ENCODE peak calls at places on chromosomes 7 and 10, in six cellular contexts. J, D, C, I, U and W are unnamed samples.
A peak's percentile ranks its signal among the peaks of the same experiment; 100 is the strongest.

GRCh38 chr10:6958254-6958653 is 378.2 kb upstream of the PRKCQ start:
- DNase-seq in C (no peak), J (no peak), U (no peak), D (no peak), I (no peak), W (no peak)

GRCh38 chr10:130635528-130635927 is 499.3 kb downstream of the GLRX3 start:
- DNase-seq in C (no peak), U (no peak), D (no peak), J (no peak), I (no peak), W (no peak)

GRCh38 chr10:58318346-58318745 is 16.5 kb upstream of the UBE2D1 start:
- DNase-seq in U (no peak), C (no peak), I (no peak), J (no peak), D (no peak), W (no peak)

GRCh38 chr10:60955957-60956425 is 12.0 kb upstream of the RHOBTB1 start:
- DNase-seq in D (no peak), U (no peak), J (peak; percentile 78), C (no peak), I (no peak), W (no peak)

GRCh38 chr10:93150289-93150688 is 76.6 kb downstream of the CYP26A1 start:
- DNase-seq in C (no peak), D (no peak), U (no peak), J (no peak), I (no peak), W (no peak)

GRCh38 chr10:44387853-44388251 is 3.0 kb upstream of the CXCL12 start:
- DNase-seq in D (no peak), U (no peak), I (no peak), J (no peak), C (no peak), W (peak; percentile 60)

GRCh38 chr7:154929006-154929726 is 73.8 kb downstream of the PAXIP1 start:
- DNase-seq in C (no peak), J (no peak), D (peak; percentile 39), I (no peak), U (no peak), W (no peak)

GRCh38 chr10:30178565-30178964 is 119.2 kb upstream of the JCAD start:
- DNase-seq in D (no peak), I (no peak), U (no peak), J (no peak), C (no peak), W (no peak)

GRCh38 chr7:95198891-95199290 is 125.4 kb downstream of the PON1 start:
- DNase-seq in J (no peak), I (no peak), C (no peak), U (no peak), D (no peak), W (no peak)

GRCh38 chr7:115754226-115754625 is 276.3 kb downstream of the TFEC start:
- DNase-seq in D (no peak), J (no peak), U (no peak), I (no peak), C (no peak), W (no peak)

DNA sequence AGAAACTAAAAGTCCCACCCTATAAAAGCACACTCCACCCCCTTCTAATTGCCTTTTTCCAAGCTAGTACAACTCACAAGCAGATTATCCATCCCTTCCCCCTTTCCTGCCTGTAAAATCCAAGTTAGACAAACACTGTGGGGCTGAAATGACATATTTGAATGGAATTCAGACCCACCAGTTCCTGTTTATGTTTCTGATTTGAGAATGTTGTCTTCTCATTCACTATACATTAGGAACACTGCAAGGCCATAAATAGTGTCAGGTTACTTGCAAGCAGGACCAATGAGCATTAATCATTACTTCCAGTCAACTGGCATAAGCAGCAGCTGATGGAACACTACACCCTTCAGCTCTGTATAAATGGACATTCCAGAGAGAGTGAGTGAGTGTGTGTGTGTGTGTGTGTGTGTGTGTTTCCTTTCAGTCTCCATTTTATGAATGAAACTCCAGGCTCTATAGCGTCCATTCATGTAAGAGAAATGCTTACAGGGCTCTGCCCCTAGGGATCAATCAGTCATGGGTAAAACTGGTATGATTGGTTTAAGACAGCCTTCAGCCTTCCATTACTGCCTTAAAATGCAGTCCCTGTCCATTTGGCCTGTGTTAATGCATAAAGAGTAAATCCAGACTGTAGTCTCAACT is 69.3 kb downstream of the ETV1 start:
- DNase-seq in I (no peak), C (no peak), J (peak; percentile 86), U (no peak), D (peak; percentile 20), W (no peak)
- H3K4me3 ChIP-seq in I (no peak overlapping the region), C (no peak overlapping the region), J (no peak overlapping the region), U (no peak overlapping the region), D (no peak overlapping the region), W (no peak overlapping the region)

DNA sequence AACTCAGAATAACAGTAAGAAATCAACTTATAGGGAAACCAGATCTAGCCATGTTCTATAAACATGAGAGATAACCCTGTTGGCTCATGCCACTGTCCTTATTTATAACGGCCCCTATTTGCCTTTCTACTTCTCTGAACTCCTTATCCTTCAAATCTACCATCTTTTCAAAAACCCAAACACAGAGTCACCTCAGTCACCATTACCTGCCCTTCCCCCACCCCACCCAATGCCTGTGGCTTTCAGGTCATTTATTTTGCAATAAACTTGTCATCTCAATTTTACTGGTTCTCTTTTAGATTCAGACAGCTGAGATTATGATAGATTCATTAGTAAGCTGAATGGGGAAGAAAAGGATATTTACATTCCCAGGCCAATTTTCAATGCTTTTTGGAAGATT is 53.6 kb downstream of the KMT2C start:
- DNase-seq in I (no peak), C (no peak), D (no peak), J (no peak), U (no peak), W (no peak)
- TF ChIP-seq EP300 in I (no peak), C (no peak), D (no peak), J (no peak), U (no peak), W (no peak)

GRCh38 chr10:70441161-70441876 is at the start of gene NODAL:
- DNase-seq in J (no peak), D (no peak), C (no peak), U (no peak), I (peak; percentile 85), W (no peak)
- H3K4me3 ChIP-seq in J (no peak within 1 kb of the TSS), D (no peak within 1 kb of the TSS), C (no peak within 1 kb of the TSS), U (no peak within 1 kb of the TSS), I (no peak within 1 kb of the TSS), W (peak within 1 kb of the TSS; percentile 29)

GRCh38 chr10:121732676-121733445 is 134.6 kb upstream of the FGFR2 start:
- DNase-seq in C (no peak), U (no peak), D (no peak), J (no peak), I (no peak), W (no peak)
- TF ChIP-seq EP300 in C (no peak), U (no peak), D (no peak), J (no peak), I (no peak), W (no peak)